ENCODE peak calls at places on chromosomes 5 and 9, in five cellular contexts. G is aorta; X is NCI-H2081; C is stimulated activated CD8-positive, alpha-beta memory T cell treated with anti-CD3 and anti-CD28 coated beads, Interleukin-2, amount 100 ng/mL, for 1 hour; I is astrocyte of the spinal cord. V is an unnamed sample.

GRCh38 chr5:160520609-160521391 is 99.1 kb downstream of the PTTG1 start:
- DNase-seq in X (no peak), C (no peak), I (no peak), G (no peak), V (no peak)

GRCh38 chr5:89351232-89351631 is 468.2 kb upstream of the MEF2C start:
- DNase-seq in C (no peak), I (peak; percentile 83), X (no peak), G (no peak), V (no peak)

GRCh38 chr5:129445379-129445778 is 14.7 kb upstream of the ADAMTS19 start:
- DNase-seq in C (no peak), X (no peak), G (no peak), I (no peak), V (no peak)

GRCh38 chr5:169781452-169782345 is 144.6 kb downstream of the DOCK2 start:
- DNase-seq in C (no peak), G (no peak), I (no peak), X (no peak), V (no peak)

GRCh38 chr5:150317048-150318003 is 14.6 kb upstream of the ARSI start:
- DNase-seq in I (peak; percentile 93), C (no peak), G (no peak), X (no peak), V (no peak)

GRCh38 chr5:68277427-68277826 is 61.9 kb downstream of the PIK3R1 start:
- DNase-seq in G (no peak), I (peak; percentile 78), X (no peak), C (no peak), V (no peak)

GRCh38 chr5:174918655-174919054 is 194.3 kb downstream of the MSX2 start:
- DNase-seq in G (no peak), C (no peak), I (no peak), X (no peak), V (no peak)

GRCh38 chr5:136731241-136731885 is 366.0 kb upstream of the TRPC7 start:
- DNase-seq in C (no peak), X (peak; percentile 2), I (peak; percentile 48), G (no peak), V (no peak)

GRCh38 chr9:4020038-4020746 is 279.7 kb downstream of the GLIS3 start:
- DNase-seq in G (no peak), C (no peak), X (no peak), I (peak; percentile 13), V (no peak)

GRCh38 chr9:97441729-97442128 is 29.8 kb downstream of the TDRD7 start:
- DNase-seq in G (no peak), I (no peak), C (no peak), X (no peak), V (no peak)

GRCh38 chr5:136814621-136815378 is 449.5 kb upstream of the TRPC7 start:
- DNase-seq in G (no peak), X (no peak), C (no peak), I (peak; percentile 28), V (no peak)

GRCh38 chr9:10396641-10397040 is 216.2 kb downstream of the PTPRD start:
- DNase-seq in G (no peak), X (peak; percentile 95), C (no peak), I (no peak), V (no peak)

GRCh38 chr9:35822926-35823325 is 5.6 kb downstream of the FAM221B start:
- DNase-seq in X (no peak), I (no peak), C (no peak), G (no peak), V (no peak)

GRCh38 chr9:23779220-23779619 is 46.8 kb downstream of the ELAVL2 start:
- DNase-seq in C (no peak), G (no peak), X (no peak), I (peak; percentile 23), V (peak; percentile 36)

GRCh38 chr9:79572032-79572890 is 496 bp downstream of the TLE4 start:
- DNase-seq in G (peak; percentile 87), I (peak; percentile 54), C (no peak), X (peak; percentile 57), V (peak; percentile 43)

GRCh38 chr5:111930905-111931461 is 174.0 kb upstream of the NREP start:
- DNase-seq in I (peak; percentile 50), C (no peak), G (no peak), X (no peak), V (no peak)

GRCh38 chr9:127451681-127452480 is 571 bp downstream of the LRSAM1 start:
- DNase-seq in G (peak; percentile 79), X (peak; percentile 54), C (no peak), I (peak; percentile 59), V (peak; percentile 29)

GRCh38 chr9:128470560-128470959 is 14.8 kb downstream of the ODF2 start:
- DNase-seq in C (no peak), I (peak; percentile 54), G (no peak), X (no peak), V (no peak)

GRCh38 chr9:88990721-88991065 is 575 bp upstream of the S1PR3 start:
- DNase-seq in G (no peak), X (no peak), C (no peak), I (no peak), V (peak; percentile 40)

GRCh38 chr9:95015569-95015968 is 289.1 kb downstream of the AOPEP start:
- DNase-seq in G (no peak), C (no peak), X (no peak), I (no peak), V (no peak)

GRCh38 chr5:124860271-124860670 is 113.8 kb upstream of the ZNF608 start:
- DNase-seq in X (no peak), C (no peak), G (no peak), I (no peak), V (peak; percentile 20)

GRCh38 chr5:11733840-11734192 is 170.4 kb downstream of the CTNND2 start:
- DNase-seq in I (no peak), G (no peak), C (no peak), X (no peak), V (no peak)

GRCh38 chr9:90773593-90773992 is 28.0 kb upstream of the SYK start:
- DNase-seq in C (no peak), I (no peak), G (no peak), X (no peak), V (peak; percentile 37)

GRCh38 chr5:151451626-151452520 is 4.5 kb downstream of the SLC36A1 start:
- DNase-seq in I (peak; percentile 61), X (no peak), C (no peak), G (no peak), V (no peak)

GRCh38 chr9:33044677-33045282 is 19.7 kb downstream of the DNAJA1 start:
- DNase-seq in G (no peak), C (no peak), I (peak; percentile 5), X (peak; percentile 72), V (peak; percentile 59)

V was measured in head of caudate nucleus.